ENCODE peak calls at places on chromosomes 5 and 9, in eight cellular contexts. M is A549; J is activated CD4-positive, alpha-beta T cell treated with anti-CD3 and anti-CD28 coated beads, Interleukin-2, amount 10 ng/mL, durations not matched to agents 7 days and 5 days; A is fibroblast of lung; I is neuronal stem cell; E is Peyer's patch; X is H1; O is ELR. V is an unnamed sample.

GRCh38 chr5:148807845-148808244 is 18.6 kb upstream of the ADRB2 start:
- DNase-seq in X (no peak), I (no peak), A (no peak), M (no peak), J (no peak), O (no peak), E (peak; percentile 39), V (no peak)

GRCh38 chr5:54643679-54644078 is 126.1 kb downstream of the SNX18 start:
- DNase-seq in A (peak; percentile 75), O (peak; percentile 91), I (no peak), J (no peak), E (no peak), M (no peak), X (no peak), V (peak; percentile 44)

GRCh38 chr5:52811067-52811749 is 23.5 kb downstream of the ITGA1 start:
- DNase-seq in E (no peak), M (peak; percentile 60), J (no peak), X (no peak), O (peak; percentile 80), I (no peak), A (peak; percentile 71), V (no peak)

GRCh38 chr5:150146862-150147579 is 8.6 kb downstream of the PDGFRB start:
- DNase-seq in E (no peak), M (no peak), J (no peak), O (no peak), X (no peak), A (no peak), I (no peak), V (no peak)

GRCh38 chr5:173646684-173647083 is 30.2 kb upstream of the BOD1 start:
- DNase-seq in X (no peak), E (no peak), O (peak; percentile 25), M (no peak), I (no peak), A (no peak), J (no peak), V (no peak)

GRCh38 chr5:90709323-90710148 is 150.9 kb downstream of the ADGRV1 start:
- DNase-seq in O (peak; percentile 53), J (peak; percentile 9), I (peak; percentile 27), X (no peak), E (no peak), M (peak; percentile 53), A (peak; percentile 40), V (peak; percentile 19)

GRCh38 chr5:140966293-140967225 is at the start of gene PCDHAC2:
- DNase-seq in O (no peak), M (peak; percentile 68), I (peak; percentile 51), A (peak; percentile 24), X (no peak), E (no peak), J (no peak), V (no peak)

GRCh38 chr5:95238560-95239325 is 46.2 kb downstream of the MCTP1 start:
- DNase-seq in I (no peak), M (peak; percentile 6), E (no peak), O (peak; percentile 47), A (peak; percentile 59), J (no peak), X (no peak), V (no peak)

GRCh38 chr9:1939926-1940368 is 75.2 kb upstream of the SMARCA2 start:
- DNase-seq in E (peak; percentile 22), O (peak; percentile 36), I (no peak), J (peak; percentile 42), X (no peak), A (peak; percentile 16), M (peak; percentile 35), V (no peak)